ENCODE peak calls at places on chromosomes 11 and 22, in six cellular contexts. C, K, H, F, B and X are unnamed samples.

GRCh38 chr11:70826541-70826943 is 425.8 kb downstream of the SHANK2 start:
- DNase-seq in C (peak; percentile 14), K (no peak), H (no peak), F (no peak), B (no peak), X (no peak)

GRCh38 chr11:100434821-100435641 is 252.1 kb upstream of the ARHGAP42 start:
- DNase-seq in C (no peak), K (no peak), H (no peak), F (no peak), B (no peak), X (no peak)

GRCh38 chr11:112759418-112759817 is 201.8 kb upstream of the NCAM1 start:
- DNase-seq in C (no peak), K (no peak), H (no peak), F (no peak), B (no peak), X (no peak)

GRCh38 chr11:45450189-45450588 is 164.0 kb upstream of the SYT13 start:
- DNase-seq in C (no peak), K (peak; percentile 29), H (no peak), F (no peak), B (peak; percentile 52), X (peak; percentile 53)

GRCh38 chr11:85672111-85672875 is 7.4 kb upstream of the CREBZF start:
- DNase-seq in C (no peak), K (no peak), H (no peak), F (no peak), B (no peak), X (no peak)

GRCh38 chr11:113994077-113994954 is 19.4 kb downstream of the HTR3A start:
- DNase-seq in C (peak; percentile 38), K (no peak), H (no peak), F (no peak), B (peak; percentile 10), X (peak; percentile 23)

GRCh38 chr11:118917488-118918127 is 8.1 kb downstream of the BCL9L start:
- DNase-seq in C (peak; percentile 44), K (peak; percentile 91), H (peak; percentile 77), F (no peak), B (peak; percentile 75), X (peak; percentile 94)

GRCh38 chr22:19523240-19524169 is 705 bp downstream of the CLDN5 start:
- DNase-seq in C (no peak), K (peak; percentile 9), H (no peak), F (no peak), B (peak; percentile 28), X (peak; percentile 34)

GRCh38 chr11:118565062-118565461 is 669 bp downstream of the IFT46 start:
- DNase-seq in C (no peak), K (no peak), H (no peak), F (no peak), B (no peak), X (peak; percentile 31)

GRCh38 chr22:47653921-47654320 is 891.5 kb downstream of the TBC1D22A start:
- DNase-seq in C (no peak), K (no peak), H (no peak), F (no peak), B (no peak), X (no peak)

GRCh38 chr11:128437137-128437536 is 150.2 kb downstream of the ETS1 start:
- DNase-seq in C (no peak), K (peak; percentile 79), H (no peak), F (no peak), B (peak; percentile 61), X (peak; percentile 68)

GRCh38 chr11:117459979-117460300 is 132.3 kb downstream of the CEP164 start:
- DNase-seq in C (no peak), K (no peak), H (no peak), F (no peak), B (no peak), X (no peak)

GRCh38 chr22:20084547-20085413 is 4.7 kb downstream of the DGCR8 start:
- DNase-seq in C (peak; percentile 31), K (no peak), H (no peak), F (no peak), B (no peak), X (peak; percentile 6)

GRCh38 chr11:127003260-127003981 is 2.9 kb upstream of the KIRREL3 start:
- DNase-seq in C (no peak), K (peak; percentile 58), H (no peak), F (no peak), B (peak; percentile 62), X (peak; percentile 18)

GRCh38 chr11:129143335-129143734 is 48.8 kb downstream of the ARHGAP32 start:
- DNase-seq in C (peak; percentile 41), K (peak; percentile 99), H (peak; percentile 81), F (peak; percentile 97), B (peak; percentile 100), X (peak; percentile 98)

GRCh38 chr11:96091476-96091875 is 167.6 kb upstream of the MTMR2 start:
- DNase-seq in C (no peak), K (peak; percentile 27), H (no peak), F (no peak), B (no peak), X (no peak)

GRCh38 chr11:123853038-123853437 is 32.4 kb downstream of the TMEM225 start:
- DNase-seq in C (no peak), K (no peak), H (no peak), F (no peak), B (no peak), X (no peak)

GRCh38 chr11:129300099-129300498 is 75.5 kb upstream of the BARX2 start:
- DNase-seq in C (no peak), K (no peak), H (no peak), F (no peak), B (no peak), X (no peak)

GRCh38 chr11:267491-267994 is 10.7 kb upstream of the NLRP6 start:
- DNase-seq in C (no peak), K (no peak), H (peak; percentile 75), F (no peak), B (no peak), X (no peak)

GRCh38 chr11:44936951-44937543 is 13.6 kb downstream of the TP53I11 start:
- DNase-seq in C (no peak), K (no peak), H (no peak), F (no peak), B (no peak), X (no peak)

GRCh38 chr22:47337161-47337621 is 574.7 kb downstream of the TBC1D22A start:
- DNase-seq in C (no peak), K (peak; percentile 87), H (peak; percentile 14), F (peak; percentile 76), B (peak; percentile 85), X (peak; percentile 92)

GRCh38 chr22:40176921-40177737 is 596 bp upstream of the TNRC6B start:
- DNase-seq in C (peak; percentile 55), K (peak; percentile 71), H (peak; percentile 55), F (no peak), B (peak; percentile 69), X (peak; percentile 79)

GRCh38 chr22:43985532-43985931 is 30.3 kb downstream of the SAMM50 start:
- DNase-seq in C (no peak), K (no peak), H (no peak), F (no peak), B (no peak), X (peak; percentile 25)

GRCh38 chr11:44016546-44017442 is 31.0 kb upstream of the ACCSL start:
- DNase-seq in C (no peak), K (peak; percentile 12), H (no peak), F (no peak), B (no peak), X (no peak)

GRCh38 chr11:44270403-44271192 is 39.3 kb downstream of the ALX4 start:
- DNase-seq in C (no peak), K (no peak), H (no peak), F (no peak), B (no peak), X (peak; percentile 15)

GRCh38 chr11:69884751-69885150 is 65.5 kb upstream of the FGF3 start:
- DNase-seq in C (no peak), K (no peak), H (no peak), F (no peak), B (no peak), X (no peak)

GRCh38 chr11:18408558-18409242 is 3.4 kb upstream of the LDHC start:
- DNase-seq in C (no peak), K (peak; percentile 8), H (no peak), F (no peak), B (peak; percentile 15), X (no peak)

GRCh38 chr22:29385748-29386147 is 2.6 kb downstream of the AP1B1 start:
- DNase-seq in C (no peak), K (no peak), H (peak; percentile 44), F (no peak), B (no peak), X (no peak)

GRCh38 chr11:19200410-19201201 is 1.2 kb downstream of the CSRP3 start:
- DNase-seq in C (no peak), K (peak; percentile 70), H (peak; percentile 60), F (no peak), B (peak; percentile 80), X (peak; percentile 75)

GRCh38 chr11:10351435-10351767 is 46.5 kb downstream of the ADM start:
- DNase-seq in C (peak; percentile 54), K (no peak), H (peak; percentile 14), F (no peak), B (no peak), X (no peak)

DNA sequence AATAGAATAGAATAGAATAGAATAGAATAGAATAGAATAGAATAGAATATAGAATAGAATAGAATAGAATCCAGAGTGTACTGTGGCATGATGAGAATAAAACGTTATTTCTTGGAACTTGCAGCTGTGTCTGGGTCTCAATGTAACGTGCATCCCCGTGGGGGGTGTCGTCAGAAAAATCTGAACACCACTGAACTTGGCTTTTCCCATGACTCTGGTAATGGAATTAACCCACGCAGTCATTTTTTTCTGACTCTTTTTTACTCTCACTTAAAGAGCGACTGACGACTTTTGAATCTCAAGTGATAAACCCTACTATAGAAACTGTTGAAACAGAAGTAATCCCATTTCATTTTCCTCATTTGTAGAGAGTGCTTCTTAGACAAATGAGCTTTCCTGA is 92.4 kb upstream of the BID start:
- DNase-seq in C (no peak), K (no peak), H (no peak), F (no peak), B (no peak), X (no peak)
- TF ChIP-seq CTCF in C (no peak), K (no peak), H (no peak), F (no peak), B (no peak), X (no peak)

GRCh38 chr11:63609971-63610580 is 4.2 kb downstream of the PLAAT3 start:
- DNase-seq in C (no peak), K (no peak), H (no peak), F (no peak), B (peak; percentile 10), X (no peak)
- H3K4me3 ChIP-seq in C (no peak overlapping the region), K (no peak overlapping the region), H (no peak overlapping the region), F (no peak overlapping the region), B (no peak overlapping the region), X (no peak overlapping the region)

DNA sequence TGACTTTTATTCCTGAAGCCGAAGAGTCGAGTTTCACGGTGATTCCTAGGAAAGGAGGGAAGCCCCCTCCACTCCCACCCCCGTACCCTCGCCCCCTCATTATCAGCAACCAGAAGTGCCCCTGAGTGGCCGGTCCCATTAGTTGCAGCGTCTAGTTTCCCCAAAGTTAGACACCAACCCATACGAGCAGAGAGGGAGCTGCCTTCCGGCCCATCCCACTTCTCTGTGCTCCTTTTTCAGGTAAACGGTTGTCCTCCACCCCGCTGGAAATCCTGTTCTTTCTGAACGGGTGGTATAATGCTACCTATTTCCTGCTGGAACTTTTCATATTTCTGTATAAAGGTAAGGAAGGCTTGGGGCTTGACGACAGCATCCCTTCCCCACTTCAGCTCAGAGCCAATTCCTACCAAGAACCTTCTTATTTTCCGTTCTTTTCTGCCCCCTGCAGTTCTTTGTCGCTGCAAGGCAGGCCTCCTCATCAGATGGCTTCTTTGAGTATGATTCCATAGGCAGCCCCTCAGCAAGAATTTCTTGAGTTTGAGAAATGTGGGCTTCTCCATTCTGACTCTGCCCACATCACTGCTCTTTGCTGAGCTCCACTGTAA is 706 bp downstream of the TMEM216 start:
- DNase-seq in C (no peak), K (peak; percentile 34), H (no peak), F (no peak), B (no peak), X (peak; percentile 26)
- TF ChIP-seq CTCF in C (no peak), K (peak; percentile 39), H (no peak), F (peak; percentile 32), B (peak; percentile 27), X (peak; percentile 34)

GRCh38 chr11:66707486-66707885 is 21.5 kb downstream of the SPTBN2 start:
- DNase-seq in C (no peak), K (no peak), H (no peak), F (no peak), B (no peak), X (no peak)
- H3K4me3 ChIP-seq in C (no peak overlapping the region), K (no peak overlapping the region), H (no peak overlapping the region), F (no peak overlapping the region), B (no peak overlapping the region), X (no peak overlapping the region)